ENCODE peak calls at places on chromosomes 13 and 19, in seven cellular contexts. D, B, O, H, U, C and S are unnamed samples.

GRCh38 chr19:51195616-51196015 is 29.3 kb upstream of the CD33 start:
- DNase-seq in D (no peak), B (no peak), O (no peak), H (no peak), U (no peak), C (no peak), S (peak)

GRCh38 chr19:11094520-11094894 is 5.2 kb downstream of the LDLR start:
- DNase-seq in D (no peak), B (no peak), O (no peak), H (no peak), U (no peak), C (no peak), S (no peak)

GRCh38 chr13:33213024-33213795 is 72.3 kb downstream of the STARD13 start:
- DNase-seq in D (no peak), B (no peak), O (no peak), H (no peak), U (no peak), C (no peak), S (no peak)

GRCh38 chr19:42267644-42268141 is 1.4 kb upstream of the CIC start:
- DNase-seq in D (no peak), B (no peak), O (no peak), H (no peak), U (no peak), C (no peak), S (no peak)

GRCh38 chr19:41957838-41958366 is 1.2 kb downstream of the RABAC1 start:
- DNase-seq in D (peak), B (peak), O (peak), H (peak), U (peak), C (peak), S (peak)

GRCh38 chr13:35995136-35995535 is 136.0 kb downstream of the DCLK1 start:
- DNase-seq in D (no peak), B (peak), O (no peak), H (peak), U (no peak), C (no peak), S (no peak)

GRCh38 chr19:8526345-8527062 is 12.5 kb upstream of the ZNF414 start:
- DNase-seq in D (peak), B (peak), O (no peak), H (no peak), U (peak), C (peak), S (no peak)

GRCh38 chr19:34330116-34330515 is 34.9 kb upstream of the GPI start:
- DNase-seq in D (no peak), B (no peak), O (no peak), H (no peak), U (no peak), C (no peak), S (no peak)

GRCh38 chr19:52533901-52534300 is 6.4 kb downstream of the ZNF808 start:
- DNase-seq in D (no peak), B (peak), O (no peak), H (peak), U (no peak), C (no peak), S (no peak)

GRCh38 chr13:36530050-36530789 is 97.9 kb downstream of the CCNA1 start:
- DNase-seq in D (no peak), B (peak), O (no peak), H (no peak), U (no peak), C (no peak), S (no peak)

GRCh38 chr13:99871249-99871898 is 100.2 kb downstream of the ZIC5 start:
- DNase-seq in D (no peak), B (no peak), O (no peak), H (no peak), U (no peak), C (no peak), S (no peak)

GRCh38 chr13:84553252-84553651 is 671.0 kb upstream of the SLITRK1 start:
- DNase-seq in D (no peak), B (no peak), O (no peak), H (no peak), U (no peak), C (peak), S (no peak)

GRCh38 chr19:29840066-29840950 is 28.5 kb downstream of the CCNE1 start:
- DNase-seq in D (no peak), B (no peak), O (no peak), H (no peak), U (no peak), C (no peak), S (no peak)